ENCODE peak calls at places on chromosomes 11 and 22, in eight cellular contexts. Q is DMS153; W is stimulated activated CD8-positive, alpha-beta memory T cell treated with anti-CD3 and anti-CD28 coated beads, Interleukin-2, amount 100 ng/mL, for 1 hour; Z is NCI-H345; O is foreskin fibroblast; F is RPMI8226; K is T-helper 9 cell; M is T-cell. B is an unnamed sample.

GRCh38 chr22:44409691-44410316 is 88.2 kb downstream of the RTL6 start:
- DNase-seq in Q (no peak), W (no peak), Z (no peak), O (no peak), F (no peak), K (no peak), M (no peak), B (no peak)

GRCh38 chr11:7418916-7419315 is 66.4 kb upstream of the OLFML1 start:
- DNase-seq in Q (no peak), W (no peak), Z (no peak), O (no peak), F (no peak), K (no peak), M (no peak), B (no peak)

GRCh38 chr11:109350091-109350490 is 71.9 kb upstream of the C11orf87 start:
- DNase-seq in Q (no peak), W (no peak), Z (no peak), O (no peak), F (no peak), K (no peak), M (no peak), B (no peak)

GRCh38 chr22:31150615-31151014 is 9.4 kb upstream of the RNF185 start:
- DNase-seq in Q (no peak), W (no peak), Z (no peak), O (no peak), F (no peak), K (no peak), M (no peak), B (no peak)

GRCh38 chr11:64321533-64321932 is 3.6 kb downstream of the PRDX5 start:
- DNase-seq in Q (no peak), W (no peak), Z (no peak), O (no peak), F (peak), K (no peak), M (no peak), B (no peak)

GRCh38 chr11:65065898-65066297 is 7.5 kb upstream of the NAALADL1 start:
- DNase-seq in Q (no peak), W (no peak), Z (no peak), O (no peak), F (no peak), K (no peak), M (no peak), B (no peak)

GRCh38 chr11:6328321-6328720 is 8.0 kb upstream of the CAVIN3 start:
- DNase-seq in Q (no peak), W (no peak), Z (no peak), O (no peak), F (no peak), K (no peak), M (no peak), B (no peak)

GRCh38 chr22:27372969-27373670 is 428.4 kb downstream of the MN1 start:
- DNase-seq in Q (peak), W (no peak), Z (no peak), O (no peak), F (peak), K (no peak), M (no peak), B (no peak)

GRCh38 chr22:43014062-43014875 is 680 bp downstream of the PACSIN2 start:
- DNase-seq in Q (no peak), W (no peak), Z (peak), O (no peak), F (peak), K (peak), M (peak), B (peak)

GRCh38 chr11:103633037-103633788 is 403.2 kb upstream of the DDI1 start:
- DNase-seq in Q (no peak), W (no peak), Z (no peak), O (peak), F (no peak), K (no peak), M (no peak), B (no peak)

GRCh38 chr22:35154937-35155387 is 89.0 kb downstream of the ISX start:
- DNase-seq in Q (peak), W (no peak), Z (peak), O (peak), F (peak), K (no peak), M (no peak), B (no peak)

GRCh38 chr11:72410956-72411355 is 23.4 kb downstream of the CLPB start:
- DNase-seq in Q (no peak), W (no peak), Z (no peak), O (no peak), F (no peak), K (no peak), M (no peak), B (no peak)

GRCh38 chr11:45543808-45544422 is 121.5 kb downstream of the CHST1 start:
- DNase-seq in Q (no peak), W (no peak), Z (no peak), O (no peak), F (peak), K (no peak), M (no peak), B (no peak)

GRCh38 chr11:78722786-78723185 is 148.1 kb upstream of the NARS2 start:
- DNase-seq in Q (peak), W (no peak), Z (no peak), O (no peak), F (no peak), K (no peak), M (no peak), B (no peak)

GRCh38 chr11:31921066-31921465 is 109.9 kb upstream of the PAX6 start:
- DNase-seq in Q (no peak), W (no peak), Z (no peak), O (peak), F (no peak), K (no peak), M (no peak), B (no peak)

GRCh38 chr11:48025293-48025982 is 45.1 kb downstream of the PTPRJ start:
- DNase-seq in Q (no peak), W (no peak), Z (no peak), O (no peak), F (no peak), K (no peak), M (no peak), B (no peak)

GRCh38 chr11:95714853-95715776 is 74.5 kb downstream of the FAM76B start:
- DNase-seq in Q (no peak), W (no peak), Z (no peak), O (no peak), F (no peak), K (no peak), M (no peak), B (no peak)

GRCh38 chr11:125224391-125225015 is 60.0 kb downstream of the PKNOX2 start:
- DNase-seq in Q (no peak), W (no peak), Z (no peak), O (no peak), F (no peak), K (no peak), M (no peak), B (no peak)